ENCODE peak calls at places on chromosomes 2 and 18, in seven cellular contexts. T is GM12878, A is uterus, Y is tibial nerve, O is right lobe of liver, J is esophagus squamous epithelium, R is A549. F is an unnamed sample.

GRCh38 chr2:241273552-241273988 is 41.9 kb downstream of the HDLBP start:
- DNase-seq in J (no peak), T (no peak), O (no peak), Y (no peak), A (no peak), R (no peak), F (no peak)

GRCh38 chr2:33709986-33710385 is 110.9 kb upstream of the FAM98A start:
- DNase-seq in R (no peak), Y (no peak), O (no peak), A (no peak), J (no peak), T (no peak), F (no peak)

GRCh38 chr2:74441690-74442482 is at the start of gene RTKN:
- DNase-seq in A (no peak), R (no peak), Y (no peak), J (no peak), T (no peak), O (peak), F (peak)

GRCh38 chr2:44546469-44547127 is 184.9 kb downstream of the CAMKMT start:
- DNase-seq in J (no peak), T (peak), O (no peak), Y (no peak), R (no peak), A (no peak), F (no peak)

GRCh38 chr2:187552959-187553681 is 1.1 kb downstream of the TFPI start:
- DNase-seq in Y (no peak), A (no peak), R (no peak), T (no peak), J (no peak), O (no peak), F (no peak)

GRCh38 chr2:149084924-149085795 is 46.7 kb downstream of the LYPD6B start:
- DNase-seq in J (no peak), Y (no peak), R (no peak), O (no peak), T (no peak), A (no peak), F (no peak)

GRCh38 chr2:60644942-60645341 is 91.5 kb upstream of the BCL11A start:
- DNase-seq in T (no peak), O (no peak), A (no peak), Y (no peak), R (no peak), J (no peak), F (no peak)

GRCh38 chr2:50606860-50607259 is 425.1 kb downstream of the NRXN1 start:
- DNase-seq in A (no peak), O (no peak), T (no peak), J (no peak), Y (no peak), R (no peak), F (no peak)

GRCh38 chr2:241551998-241552737 is 6.4 kb upstream of the BOK start:
- DNase-seq in R (no peak), Y (no peak), J (no peak), O (no peak), T (no peak), A (no peak), F (no peak)

GRCh38 chr2:201432038-201432437 is 19.2 kb downstream of the TRAK2 start:
- DNase-seq in T (no peak), A (no peak), O (no peak), J (no peak), R (no peak), Y (no peak), F (no peak)

GRCh38 chr2:233663911-233664310 is 7.8 kb upstream of the UGT1A9 start:
- DNase-seq in Y (no peak), J (no peak), A (no peak), O (no peak), T (no peak), R (no peak), F (no peak)

GRCh38 chr2:241842620-241843211 is 16.0 kb downstream of the PDCD1 start:
- DNase-seq in R (no peak), T (no peak), A (no peak), O (peak), Y (peak), J (no peak), F (peak)

GRCh38 chr2:172427256-172427989 is at the start of gene ITGA6:
- DNase-seq in Y (no peak), J (no peak), T (no peak), R (peak), A (peak), O (peak), F (peak)
- TF ChIP-seq POLR2A in Y (peak), J (no peak), T (no peak), R (peak), A (peak), O (peak), F (peak)

DNA sequence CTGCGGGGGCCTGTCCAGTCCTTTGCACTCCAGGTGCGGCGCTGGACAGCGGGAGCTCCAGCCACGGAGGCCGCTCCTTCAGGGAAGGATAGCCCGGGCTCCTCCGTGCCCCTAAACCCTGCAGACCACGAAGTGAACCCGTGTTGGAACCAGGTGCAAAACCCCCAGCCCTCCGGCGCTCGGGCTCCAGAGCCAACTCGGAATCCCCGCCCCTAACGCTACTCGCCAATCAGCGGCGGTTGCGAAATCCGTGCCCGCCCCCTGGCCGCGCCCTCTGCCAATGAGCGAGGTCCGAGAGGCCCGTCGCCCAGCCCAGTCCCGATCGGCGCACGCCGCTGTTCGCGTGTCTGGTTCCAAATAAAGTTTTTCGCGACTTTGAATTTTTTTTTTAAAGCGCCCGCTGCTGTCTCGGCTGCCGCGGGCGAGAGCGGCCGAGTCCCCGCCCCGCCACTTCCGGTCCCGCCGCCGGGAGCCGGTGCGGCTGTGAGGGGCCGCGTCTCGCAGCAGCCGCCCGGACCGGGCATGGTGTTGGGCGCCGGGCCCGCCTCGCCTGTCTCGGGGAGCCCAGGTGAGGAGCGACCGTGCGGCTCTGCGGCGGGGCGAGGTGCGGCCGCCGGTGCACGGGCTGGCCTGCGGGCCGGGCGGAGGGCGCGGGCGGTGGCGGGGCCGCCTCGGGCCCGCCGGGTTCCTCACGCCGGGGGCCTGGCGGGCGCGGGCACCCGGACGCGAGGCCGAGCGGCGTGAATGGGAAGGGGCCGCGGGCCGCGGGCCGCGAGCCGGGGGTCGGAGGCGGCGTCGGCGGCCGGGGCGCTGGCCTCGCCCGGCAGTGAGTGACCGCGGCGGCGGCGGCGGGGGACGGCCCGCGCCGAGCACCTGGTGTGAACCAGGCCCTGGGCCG is at the start of gene UBE2F:
- DNase-seq in Y (peak), T (peak), O (peak), J (peak), R (peak), A (peak), F (peak)
- TF ChIP-seq POLR2A in Y (peak), T (peak), O (peak), J (no peak), R (peak), A (peak), F (peak)

GRCh38 chr2:98731709-98732349 is 897 bp upstream of the MGAT4A start:
- DNase-seq in R (no peak), Y (no peak), A (no peak), T (no peak), O (no peak), J (no peak), F (no peak)

GRCh38 chr2:98729652-98730051 is 1.3 kb downstream of the MGAT4A start:
- DNase-seq in T (no peak), A (no peak), R (no peak), Y (no peak), O (no peak), J (no peak), F (no peak)

GRCh38 chr2:98730053-98730850 is 680 bp downstream of the MGAT4A start:
- DNase-seq in A (peak), R (no peak), J (no peak), T (no peak), O (peak), Y (peak), F (peak)

GRCh38 chr2:98732430-98733051 is 1.6 kb upstream of the MGAT4A start:
- DNase-seq in Y (no peak), A (no peak), J (no peak), O (no peak), R (no peak), T (no peak), F (no peak)

GRCh38 chr2:98730851-98731708 is at the start of gene MGAT4A:
- DNase-seq in J (no peak), T (no peak), O (peak), Y (peak), A (peak), R (peak), F (peak)
- TF ChIP-seq POLR2A in J (no peak), T (peak), O (peak), Y (peak), A (peak), R (peak), F (peak)

GRCh38 chr2:229921101-229921891 is 513 bp downstream of the TRIP12 start:
- DNase-seq in T (no peak), R (peak), J (peak), Y (peak), A (peak), O (peak), F (peak)
- TF ChIP-seq POLR2A in T (peak), R (no peak), J (no peak), Y (peak), A (no peak), O (peak), F (peak)

GRCh38 chr2:160408205-160408561 is 85.4 kb downstream of the RBMS1 start:
- DNase-seq in A (no peak), R (no peak), O (no peak), J (no peak), Y (no peak), T (no peak), F (no peak)

GRCh38 chr2:160408575-160409291 is 84.9 kb downstream of the RBMS1 start:
- DNase-seq in T (no peak), R (no peak), A (no peak), Y (no peak), J (no peak), O (no peak), F (no peak)

GRCh38 chr2:160407393-160408204 is 86.0 kb downstream of the RBMS1 start:
- DNase-seq in J (no peak), T (no peak), O (peak), Y (no peak), R (peak), A (peak), F (peak)

GRCh38 chr2:160405077-160405865 is 88.3 kb downstream of the RBMS1 start:
- DNase-seq in J (no peak), O (no peak), R (no peak), T (no peak), A (no peak), Y (no peak), F (no peak)

DNA sequence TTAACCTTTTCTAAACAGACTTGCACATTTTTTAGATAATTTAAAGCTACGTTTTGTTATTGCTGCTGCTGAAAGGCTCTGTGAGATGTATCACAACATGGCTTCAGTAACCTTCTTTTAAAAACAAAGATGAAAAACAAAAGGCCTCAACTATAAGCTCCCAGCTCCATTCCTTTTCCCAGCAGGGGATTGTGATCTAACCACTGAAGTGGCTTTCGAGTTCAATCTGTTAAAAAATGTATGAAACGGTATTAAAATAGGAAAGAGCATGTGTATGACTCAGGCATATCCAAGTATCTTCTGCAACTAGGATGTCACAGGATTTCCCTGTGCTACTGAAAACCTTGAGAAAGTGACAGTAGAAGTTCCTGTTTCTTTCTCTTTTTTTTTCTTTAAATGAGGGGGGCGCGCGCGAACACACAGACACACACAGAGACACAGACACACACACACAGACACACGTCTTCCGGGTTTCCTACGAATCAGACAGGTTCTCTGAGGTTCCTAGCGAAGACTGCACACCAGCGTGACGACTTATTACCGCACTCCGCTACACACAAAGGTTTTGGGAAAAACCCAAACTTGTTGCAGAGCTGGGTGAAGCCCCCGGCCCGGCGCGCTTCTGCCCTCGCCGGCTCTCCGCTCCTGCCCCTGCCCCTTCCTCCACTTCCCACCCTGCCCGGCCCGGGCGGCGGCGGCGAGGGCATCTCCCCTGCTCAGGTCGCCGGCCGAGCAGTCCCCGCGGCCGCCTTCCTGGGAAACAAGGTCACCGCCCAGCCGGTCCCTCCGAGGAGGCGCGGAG is 86.8 kb downstream of the RBMS1 start:
- DNase-seq in A (peak), T (no peak), Y (peak), J (peak), R (peak), O (peak), F (peak)
- TF ChIP-seq POLR2A in A (no peak), T (no peak), Y (no peak), J (no peak), R (peak), O (peak), F (peak)

DNA sequence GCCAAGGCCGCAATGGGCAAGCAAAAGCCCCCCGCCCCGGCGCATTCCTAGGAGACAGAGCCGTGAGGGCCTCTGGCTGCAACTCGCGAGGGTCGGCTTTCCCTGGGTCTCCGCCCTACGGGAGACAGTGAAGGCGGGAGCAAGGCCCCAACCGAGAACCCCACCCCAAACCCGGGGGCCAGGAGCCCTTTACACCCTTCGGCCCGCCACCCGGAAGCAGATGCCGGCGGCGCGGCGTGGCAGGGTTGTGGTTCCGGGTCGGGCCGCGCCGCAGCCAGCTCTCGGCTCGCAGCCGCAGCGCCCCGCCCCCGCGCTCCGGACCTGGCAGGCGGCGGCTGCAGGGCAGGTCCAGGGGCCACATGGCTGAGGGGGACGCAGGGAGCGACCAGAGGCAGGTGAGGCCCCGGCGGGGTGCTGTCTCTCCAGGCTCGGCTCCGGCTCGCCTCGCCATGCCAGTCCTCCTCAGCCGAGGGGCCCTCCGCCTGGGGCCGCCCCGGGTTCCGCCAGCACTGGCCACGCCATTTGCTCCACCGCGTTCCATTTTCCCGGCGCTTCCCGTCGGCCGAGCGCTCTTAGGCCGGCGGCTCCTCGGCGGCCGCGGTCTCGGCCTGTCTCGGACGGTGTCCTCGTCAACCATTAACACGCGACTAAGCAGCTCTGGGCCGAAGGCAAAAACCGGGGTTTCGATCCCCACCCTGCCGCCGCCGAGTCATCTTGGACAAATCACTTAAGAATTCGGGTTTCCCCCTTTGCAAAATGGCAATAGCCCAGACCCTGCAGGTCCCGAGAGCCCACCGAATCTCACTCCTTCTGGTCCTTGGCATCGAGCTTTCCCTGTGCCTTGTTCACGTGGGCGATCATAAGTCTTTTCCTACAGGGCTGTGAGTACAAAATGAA is at the start of gene IMPACT:
- DNase-seq in A (peak), O (peak), Y (peak), J (peak), R (peak), T (no peak), F (peak)
- TF ChIP-seq POLR2A in A (peak), O (peak), Y (peak), J (no peak), R (peak), T (peak), F (peak)

GRCh38 chr2:210002158-210003157 is at the start of gene RPE:
- DNase-seq in R (peak), Y (peak), O (peak), J (peak), T (peak), A (peak), F (peak)
- TF ChIP-seq POLR2A in R (peak), Y (peak), O (peak), J (no peak), T (peak), A (peak), F (peak)